ENCODE peak calls at places on chromosomes 11 and 22, in ten cellular contexts. One of them, this sample, is unnamed.

GRCh38 chr22:44574057-44574456 is 76.0 kb upstream of the RTL6 start:
- DNase-seq in HepG2: no peak
- DNase-seq in GM12878: no peak
- DNase-seq in ovary: peak; percentile 24
- DNase-seq in A549: peak; percentile 13
- DNase-seq in IMR-90: peak; percentile 68
- DNase-seq in lower leg skin: no peak
- DNase-seq in tibial nerve: no peak
- DNase-seq in esophagus squamous epithelium: no peak
- DNase-seq in Peyer's patch: peak; percentile 41
- DNase-seq in this sample: peak; percentile 63

GRCh38 chr11:134040386-134041297 is 28.2 kb upstream of the JAM3 start:
- DNase-seq in tibial nerve: no peak
- DNase-seq in GM12878: no peak
- DNase-seq in IMR-90: peak; percentile 90
- DNase-seq in esophagus squamous epithelium: no peak
- DNase-seq in Peyer's patch: no peak
- DNase-seq in ovary: peak; percentile 67
- DNase-seq in A549: no peak
- DNase-seq in lower leg skin: no peak
- DNase-seq in HepG2: no peak
- DNase-seq in this sample: no peak

GRCh38 chr11:33377852-33378385 is 120.7 kb downstream of the HIPK3 start:
- DNase-seq in IMR-90: peak; percentile 69
- DNase-seq in A549: no peak
- DNase-seq in HepG2: no peak
- DNase-seq in lower leg skin: no peak
- DNase-seq in GM12878: no peak
- DNase-seq in tibial nerve: no peak
- DNase-seq in Peyer's patch: no peak
- DNase-seq in ovary: no peak
- DNase-seq in esophagus squamous epithelium: no peak
- DNase-seq in this sample: no peak

GRCh38 chr11:63504054-63504453 is 1.8 kb upstream of the LGALS12 start:
- DNase-seq in A549: no peak
- DNase-seq in ovary: no peak
- DNase-seq in esophagus squamous epithelium: no peak
- DNase-seq in tibial nerve: no peak
- DNase-seq in IMR-90: no peak
- DNase-seq in HepG2: no peak
- DNase-seq in GM12878: no peak
- DNase-seq in Peyer's patch: no peak
- DNase-seq in lower leg skin: no peak
- DNase-seq in this sample: no peak

GRCh38 chr11:130531061-130531460 is 82.6 kb downstream of the ADAMTS15 start:
- DNase-seq in GM12878: no peak
- DNase-seq in lower leg skin: no peak
- DNase-seq in esophagus squamous epithelium: no peak
- DNase-seq in IMR-90: no peak
- DNase-seq in ovary: no peak
- DNase-seq in tibial nerve: no peak
- DNase-seq in A549: no peak
- DNase-seq in Peyer's patch: no peak
- DNase-seq in HepG2: no peak
- DNase-seq in this sample: no peak

GRCh38 chr11:112751312-112751711 is 209.9 kb upstream of the NCAM1 start:
- DNase-seq in A549: no peak
- DNase-seq in GM12878: no peak
- DNase-seq in Peyer's patch: no peak
- DNase-seq in esophagus squamous epithelium: no peak
- DNase-seq in tibial nerve: no peak
- DNase-seq in IMR-90: no peak
- DNase-seq in ovary: no peak
- DNase-seq in lower leg skin: no peak
- DNase-seq in HepG2: no peak
- DNase-seq in this sample: no peak

GRCh38 chr11:32426819-32427615 is 8.3 kb downstream of the WT1 start:
- DNase-seq in tibial nerve: no peak
- DNase-seq in HepG2: no peak
- DNase-seq in lower leg skin: no peak
- DNase-seq in ovary: peak; percentile 89
- DNase-seq in Peyer's patch: no peak
- DNase-seq in IMR-90: no peak
- DNase-seq in A549: no peak
- DNase-seq in esophagus squamous epithelium: no peak
- DNase-seq in GM12878: no peak
- DNase-seq in this sample: peak; percentile 79

GRCh38 chr11:35566885-35567284 is 41.5 kb upstream of the PAMR1 start:
- DNase-seq in esophagus squamous epithelium: no peak
- DNase-seq in GM12878: no peak
- DNase-seq in Peyer's patch: no peak
- DNase-seq in lower leg skin: no peak
- DNase-seq in tibial nerve: no peak
- DNase-seq in A549: no peak
- DNase-seq in ovary: no peak
- DNase-seq in IMR-90: no peak
- DNase-seq in HepG2: no peak
- DNase-seq in this sample: no peak

GRCh38 chr11:78039919-78040671 is 17.0 kb upstream of the KCTD14 start:
- DNase-seq in IMR-90: peak; percentile 85
- DNase-seq in tibial nerve: peak; percentile 33
- DNase-seq in GM12878: no peak
- DNase-seq in HepG2: peak; percentile 67
- DNase-seq in esophagus squamous epithelium: no peak
- DNase-seq in A549: peak; percentile 64
- DNase-seq in ovary: peak; percentile 67
- DNase-seq in lower leg skin: peak; percentile 35
- DNase-seq in Peyer's patch: peak; percentile 77
- DNase-seq in this sample: peak; percentile 68

GRCh38 chr22:35643991-35644390 is 4.3 kb upstream of the APOL6 start:
- DNase-seq in A549: no peak
- DNase-seq in tibial nerve: no peak
- DNase-seq in ovary: no peak
- DNase-seq in esophagus squamous epithelium: no peak
- DNase-seq in lower leg skin: no peak
- DNase-seq in Peyer's patch: no peak
- DNase-seq in GM12878: no peak
- DNase-seq in HepG2: no peak
- DNase-seq in IMR-90: no peak
- DNase-seq in this sample: no peak

GRCh38 chr11:94130589-94131362 is 2.1 kb downstream of the PANX1 start:
- DNase-seq in esophagus squamous epithelium: no peak
- DNase-seq in Peyer's patch: no peak
- DNase-seq in A549: no peak
- DNase-seq in IMR-90: peak; percentile 89
- DNase-seq in GM12878: no peak
- DNase-seq in ovary: no peak
- DNase-seq in HepG2: no peak
- DNase-seq in lower leg skin: peak; percentile 43
- DNase-seq in tibial nerve: no peak
- DNase-seq in this sample: no peak
- H3K4me3 ChIP-seq in esophagus squamous epithelium: peak overlapping the region; percentile 70
- H3K4me3 ChIP-seq in Peyer's patch: no peak overlapping the region
- H3K4me3 ChIP-seq in A549: no peak overlapping the region
- H3K4me3 ChIP-seq in IMR-90: peak overlapping the region; percentile 88
- H3K4me3 ChIP-seq in GM12878: peak overlapping the region; percentile 86
- H3K4me3 ChIP-seq in ovary: peak overlapping the region; percentile 79
- H3K4me3 ChIP-seq in HepG2: peak overlapping the region; percentile 94
- H3K4me3 ChIP-seq in lower leg skin: no peak overlapping the region
- H3K4me3 ChIP-seq in tibial nerve: peak overlapping the region; percentile 82
- H3K4me3 ChIP-seq in this sample: peak overlapping the region; percentile 87

GRCh38 chr11:117296881-117297280 is 5.7 kb downstream of the BACE1-AS start:
- DNase-seq in HepG2: no peak
- DNase-seq in esophagus squamous epithelium: no peak
- DNase-seq in A549: no peak
- DNase-seq in lower leg skin: no peak
- DNase-seq in Peyer's patch: no peak
- DNase-seq in IMR-90: no peak
- DNase-seq in ovary: no peak
- DNase-seq in GM12878: no peak
- DNase-seq in tibial nerve: no peak
- DNase-seq in this sample: no peak

GRCh38 chr11:117299351-117300300 is 8.5 kb downstream of the BACE1-AS start:
- DNase-seq in IMR-90: no peak
- DNase-seq in A549: no peak
- DNase-seq in Peyer's patch: peak; percentile 38
- DNase-seq in lower leg skin: no peak
- DNase-seq in tibial nerve: no peak
- DNase-seq in ovary: no peak
- DNase-seq in GM12878: no peak
- DNase-seq in esophagus squamous epithelium: no peak
- DNase-seq in HepG2: peak; percentile 79
- DNase-seq in this sample: no peak

GRCh38 chr11:117292616-117293015 is 1.5 kb downstream of the BACE1-AS start:
- DNase-seq in Peyer's patch: no peak
- DNase-seq in A549: no peak
- DNase-seq in GM12878: no peak
- DNase-seq in tibial nerve: no peak
- DNase-seq in ovary: no peak
- DNase-seq in esophagus squamous epithelium: no peak
- DNase-seq in lower leg skin: no peak
- DNase-seq in IMR-90: no peak
- DNase-seq in HepG2: no peak
- DNase-seq in this sample: no peak

GRCh38 chr11:117298195-117298594 is 7.0 kb downstream of the BACE1-AS start:
- DNase-seq in GM12878: no peak
- DNase-seq in lower leg skin: no peak
- DNase-seq in IMR-90: no peak
- DNase-seq in HepG2: no peak
- DNase-seq in ovary: no peak
- DNase-seq in tibial nerve: no peak
- DNase-seq in esophagus squamous epithelium: no peak
- DNase-seq in A549: no peak
- DNase-seq in Peyer's patch: peak; percentile 40
- DNase-seq in this sample: no peak

DNA sequence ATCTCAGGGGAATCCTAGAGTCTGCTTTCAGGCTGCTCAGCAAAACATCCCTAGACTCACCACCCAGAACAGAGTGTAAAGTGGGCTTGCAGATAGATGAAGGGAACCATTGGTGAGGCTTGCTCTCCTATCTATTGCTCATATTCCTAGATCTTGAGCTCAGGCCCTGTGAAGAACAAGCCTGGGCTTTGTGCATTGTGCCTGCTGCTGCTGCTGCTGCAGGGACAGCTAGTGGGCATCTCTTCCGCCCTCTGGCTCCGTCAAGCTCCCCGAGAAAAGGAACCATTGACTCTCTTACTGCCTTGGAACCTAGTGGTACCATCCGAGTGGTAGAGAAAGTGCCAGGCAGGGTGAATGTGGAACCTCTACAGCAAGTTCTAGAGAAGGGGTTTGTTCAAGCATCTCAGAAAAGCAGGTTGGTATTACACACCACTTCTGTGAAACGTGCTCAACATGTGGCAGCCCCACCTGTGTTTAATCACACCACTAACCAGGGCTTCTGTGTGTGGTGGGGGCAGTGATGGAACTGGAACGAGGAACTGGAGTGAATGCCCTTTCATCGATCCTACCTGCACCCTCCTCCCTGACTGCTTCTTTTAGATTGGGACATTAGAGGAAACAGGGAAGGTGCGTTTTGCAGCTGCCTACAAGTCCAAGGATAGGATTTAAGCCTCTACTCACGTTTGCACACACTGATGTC is 4.4 kb downstream of the BACE1-AS start:
- DNase-seq in lower leg skin: no peak
- DNase-seq in IMR-90: no peak
- DNase-seq in esophagus squamous epithelium: no peak
- DNase-seq in HepG2: no peak
- DNase-seq in tibial nerve: no peak
- DNase-seq in ovary: no peak
- DNase-seq in A549: no peak
- DNase-seq in GM12878: no peak
- DNase-seq in Peyer's patch: no peak
- DNase-seq in this sample: peak; percentile 51
- TF ChIP-seq POLR2A in lower leg skin: no peak
- TF ChIP-seq POLR2A in IMR-90: no peak
- TF ChIP-seq POLR2A in esophagus squamous epithelium: no peak
- TF ChIP-seq POLR2A in HepG2: no peak
- TF ChIP-seq POLR2A in tibial nerve: no peak
- TF ChIP-seq POLR2A in ovary: no peak
- TF ChIP-seq POLR2A in A549: no peak
- TF ChIP-seq POLR2A in GM12878: no peak
- TF ChIP-seq POLR2A in Peyer's patch: no peak
- TF ChIP-seq POLR2A in this sample: no peak

GRCh38 chr11:120525285-120526085 is 13.9 kb downstream of the GRIK4 start:
- DNase-seq in ovary: no peak
- DNase-seq in A549: no peak
- DNase-seq in esophagus squamous epithelium: no peak
- DNase-seq in IMR-90: no peak
- DNase-seq in lower leg skin: no peak
- DNase-seq in HepG2: no peak
- DNase-seq in tibial nerve: no peak
- DNase-seq in GM12878: no peak
- DNase-seq in Peyer's patch: no peak
- DNase-seq in this sample: no peak

GRCh38 chr11:120526241-120526640 is 14.7 kb downstream of the GRIK4 start:
- DNase-seq in esophagus squamous epithelium: no peak
- DNase-seq in Peyer's patch: no peak
- DNase-seq in ovary: no peak
- DNase-seq in lower leg skin: no peak
- DNase-seq in HepG2: no peak
- DNase-seq in A549: no peak
- DNase-seq in IMR-90: no peak
- DNase-seq in tibial nerve: no peak
- DNase-seq in GM12878: no peak
- DNase-seq in this sample: no peak

GRCh38 chr11:120529214-120529613 is 17.7 kb downstream of the GRIK4 start:
- DNase-seq in IMR-90: no peak
- DNase-seq in lower leg skin: no peak
- DNase-seq in A549: no peak
- DNase-seq in GM12878: no peak
- DNase-seq in ovary: no peak
- DNase-seq in tibial nerve: no peak
- DNase-seq in Peyer's patch: no peak
- DNase-seq in HepG2: no peak
- DNase-seq in esophagus squamous epithelium: no peak
- DNase-seq in this sample: no peak

GRCh38 chr11:120528749-120529148 is 17.2 kb downstream of the GRIK4 start:
- DNase-seq in A549: no peak
- DNase-seq in HepG2: no peak
- DNase-seq in tibial nerve: no peak
- DNase-seq in IMR-90: no peak
- DNase-seq in esophagus squamous epithelium: no peak
- DNase-seq in GM12878: no peak
- DNase-seq in lower leg skin: no peak
- DNase-seq in ovary: no peak
- DNase-seq in Peyer's patch: no peak
- DNase-seq in this sample: no peak

GRCh38 chr11:120527111-120527748 is 15.7 kb downstream of the GRIK4 start:
- DNase-seq in tibial nerve: no peak
- DNase-seq in lower leg skin: no peak
- DNase-seq in esophagus squamous epithelium: no peak
- DNase-seq in HepG2: no peak
- DNase-seq in IMR-90: peak; percentile 57
- DNase-seq in A549: no peak
- DNase-seq in Peyer's patch: no peak
- DNase-seq in GM12878: no peak
- DNase-seq in ovary: peak; percentile 75
- DNase-seq in this sample: no peak
- H3K4me3 ChIP-seq in tibial nerve: no peak overlapping the region
- H3K4me3 ChIP-seq in lower leg skin: no peak overlapping the region
- H3K4me3 ChIP-seq in esophagus squamous epithelium: no peak overlapping the region
- H3K4me3 ChIP-seq in HepG2: no peak overlapping the region
- H3K4me3 ChIP-seq in IMR-90: no peak overlapping the region
- H3K4me3 ChIP-seq in A549: no peak overlapping the region
- H3K4me3 ChIP-seq in Peyer's patch: no peak overlapping the region
- H3K4me3 ChIP-seq in GM12878: no peak overlapping the region
- H3K4me3 ChIP-seq in ovary: no peak overlapping the region
- H3K4me3 ChIP-seq in this sample: no peak overlapping the region

GRCh38 chr11:72038491-72038890 is 39.8 kb downstream of the IL18BP start:
- DNase-seq in HepG2: no peak
- DNase-seq in A549: no peak
- DNase-seq in esophagus squamous epithelium: no peak
- DNase-seq in lower leg skin: peak; percentile 78
- DNase-seq in Peyer's patch: peak; percentile 54
- DNase-seq in tibial nerve: peak; percentile 60
- DNase-seq in IMR-90: peak; percentile 72
- DNase-seq in GM12878: no peak
- DNase-seq in ovary: peak; percentile 70
- DNase-seq in this sample: peak; percentile 80
- TF ChIP-seq POLR2A in HepG2: no peak
- TF ChIP-seq POLR2A in A549: no peak
- TF ChIP-seq POLR2A in esophagus squamous epithelium: no peak
- TF ChIP-seq POLR2A in lower leg skin: no peak
- TF ChIP-seq POLR2A in Peyer's patch: peak; percentile 23
- TF ChIP-seq POLR2A in tibial nerve: peak; percentile 30
- TF ChIP-seq POLR2A in IMR-90: no peak
- TF ChIP-seq POLR2A in GM12878: no peak
- TF ChIP-seq POLR2A in ovary: no peak
- TF ChIP-seq POLR2A in this sample: no peak

This sample was measured in testis.